ENCODE peak calls at places on chromosome 3, in ten cellular contexts. One of them, this sample, is unnamed.

GRCh38 chr3:46228259-46229222 is 13.7 kb upstream of the CCR3 start:
- DNase-seq in heart left ventricle: no peak
- DNase-seq in stimulated activated CD4-positive, alpha-beta T cell treated with anti-CD3 and anti-CD28 coated beads, Interleukin-12 subunit alpha, Interleukin-12 subunit beta, amount 100 ng/mL, for 4 hours: no peak
- DNase-seq in fibroblast of lung: peak
- DNase-seq in bronchial epithelial cell: peak
- DNase-seq in NCI-H774: no peak
- DNase-seq in epithelial cell of esophagus: peak
- DNase-seq in amniotic epithelial cell: peak
- DNase-seq in activated CD4-positive, alpha-beta T cell treated with anti-CD3 and anti-CD28 coated beads for 4 hours: no peak
- DNase-seq in AG08395: peak
- DNase-seq in this sample: no peak

GRCh38 chr3:46113608-46114007 is 86.3 kb upstream of the XCR1 start:
- DNase-seq in AG08395: no peak
- DNase-seq in heart left ventricle: no peak
- DNase-seq in activated CD4-positive, alpha-beta T cell treated with anti-CD3 and anti-CD28 coated beads for 4 hours: no peak
- DNase-seq in bronchial epithelial cell: no peak
- DNase-seq in stimulated activated CD4-positive, alpha-beta T cell treated with anti-CD3 and anti-CD28 coated beads, Interleukin-12 subunit alpha, Interleukin-12 subunit beta, amount 100 ng/mL, for 4 hours: no peak
- DNase-seq in amniotic epithelial cell: no peak
- DNase-seq in epithelial cell of esophagus: peak
- DNase-seq in NCI-H774: no peak
- DNase-seq in fibroblast of lung: no peak
- DNase-seq in this sample: no peak

GRCh38 chr3:49422379-49423248 is at the start of gene AMT:
- DNase-seq in amniotic epithelial cell: peak
- DNase-seq in activated CD4-positive, alpha-beta T cell treated with anti-CD3 and anti-CD28 coated beads for 4 hours: no peak
- DNase-seq in heart left ventricle: peak
- DNase-seq in bronchial epithelial cell: no peak
- DNase-seq in AG08395: no peak
- DNase-seq in epithelial cell of esophagus: no peak
- DNase-seq in NCI-H774: no peak
- DNase-seq in stimulated activated CD4-positive, alpha-beta T cell treated with anti-CD3 and anti-CD28 coated beads, Interleukin-12 subunit alpha, Interleukin-12 subunit beta, amount 100 ng/mL, for 4 hours: no peak
- DNase-seq in fibroblast of lung: no peak
- DNase-seq in this sample: peak

GRCh38 chr3:196150481-196150880 is 60.7 kb downstream of the ZDHHC19 start:
- DNase-seq in stimulated activated CD4-positive, alpha-beta T cell treated with anti-CD3 and anti-CD28 coated beads, Interleukin-12 subunit alpha, Interleukin-12 subunit beta, amount 100 ng/mL, for 4 hours: no peak
- DNase-seq in fibroblast of lung: no peak
- DNase-seq in amniotic epithelial cell: no peak
- DNase-seq in AG08395: no peak
- DNase-seq in activated CD4-positive, alpha-beta T cell treated with anti-CD3 and anti-CD28 coated beads for 4 hours: no peak
- DNase-seq in NCI-H774: peak
- DNase-seq in bronchial epithelial cell: no peak
- DNase-seq in epithelial cell of esophagus: no peak
- DNase-seq in heart left ventricle: no peak
- DNase-seq in this sample: no peak

GRCh38 chr3:115989927-115990326 is 366.6 kb downstream of the GAP43 start:
- DNase-seq in activated CD4-positive, alpha-beta T cell treated with anti-CD3 and anti-CD28 coated beads for 4 hours: no peak
- DNase-seq in heart left ventricle: no peak
- DNase-seq in epithelial cell of esophagus: peak
- DNase-seq in amniotic epithelial cell: peak
- DNase-seq in fibroblast of lung: peak
- DNase-seq in AG08395: peak
- DNase-seq in stimulated activated CD4-positive, alpha-beta T cell treated with anti-CD3 and anti-CD28 coated beads, Interleukin-12 subunit alpha, Interleukin-12 subunit beta, amount 100 ng/mL, for 4 hours: no peak
- DNase-seq in bronchial epithelial cell: peak
- DNase-seq in NCI-H774: no peak
- DNase-seq in this sample: no peak

GRCh38 chr3:171896341-171896740 is 53.2 kb downstream of the TMEM212 start:
- DNase-seq in heart left ventricle: no peak
- DNase-seq in AG08395: no peak
- DNase-seq in stimulated activated CD4-positive, alpha-beta T cell treated with anti-CD3 and anti-CD28 coated beads, Interleukin-12 subunit alpha, Interleukin-12 subunit beta, amount 100 ng/mL, for 4 hours: no peak
- DNase-seq in activated CD4-positive, alpha-beta T cell treated with anti-CD3 and anti-CD28 coated beads for 4 hours: no peak
- DNase-seq in NCI-H774: no peak
- DNase-seq in amniotic epithelial cell: no peak
- DNase-seq in fibroblast of lung: no peak
- DNase-seq in bronchial epithelial cell: no peak
- DNase-seq in epithelial cell of esophagus: no peak
- DNase-seq in this sample: no peak

GRCh38 chr3:179801263-179801662 is 148.4 kb downstream of the USP13 start:
- DNase-seq in fibroblast of lung: peak
- DNase-seq in epithelial cell of esophagus: peak
- DNase-seq in amniotic epithelial cell: peak
- DNase-seq in stimulated activated CD4-positive, alpha-beta T cell treated with anti-CD3 and anti-CD28 coated beads, Interleukin-12 subunit alpha, Interleukin-12 subunit beta, amount 100 ng/mL, for 4 hours: no peak
- DNase-seq in heart left ventricle: no peak
- DNase-seq in activated CD4-positive, alpha-beta T cell treated with anti-CD3 and anti-CD28 coated beads for 4 hours: no peak
- DNase-seq in AG08395: peak
- DNase-seq in bronchial epithelial cell: peak
- DNase-seq in NCI-H774: no peak
- DNase-seq in this sample: no peak

GRCh38 chr3:190323241-190323617 is 983 bp upstream of the CLDN1 start:
- DNase-seq in heart left ventricle: no peak
- DNase-seq in activated CD4-positive, alpha-beta T cell treated with anti-CD3 and anti-CD28 coated beads for 4 hours: no peak
- DNase-seq in epithelial cell of esophagus: peak
- DNase-seq in fibroblast of lung: no peak
- DNase-seq in AG08395: no peak
- DNase-seq in NCI-H774: no peak
- DNase-seq in amniotic epithelial cell: peak
- DNase-seq in bronchial epithelial cell: peak
- DNase-seq in stimulated activated CD4-positive, alpha-beta T cell treated with anti-CD3 and anti-CD28 coated beads, Interleukin-12 subunit alpha, Interleukin-12 subunit beta, amount 100 ng/mL, for 4 hours: no peak
- DNase-seq in this sample: peak

GRCh38 chr3:49093853-49094767 is at the start of gene QRICH1:
- DNase-seq in stimulated activated CD4-positive, alpha-beta T cell treated with anti-CD3 and anti-CD28 coated beads, Interleukin-12 subunit alpha, Interleukin-12 subunit beta, amount 100 ng/mL, for 4 hours: peak
- DNase-seq in NCI-H774: peak
- DNase-seq in AG08395: peak
- DNase-seq in amniotic epithelial cell: peak
- DNase-seq in fibroblast of lung: peak
- DNase-seq in heart left ventricle: peak
- DNase-seq in activated CD4-positive, alpha-beta T cell treated with anti-CD3 and anti-CD28 coated beads for 4 hours: peak
- DNase-seq in bronchial epithelial cell: peak
- DNase-seq in epithelial cell of esophagus: peak
- DNase-seq in this sample: peak

GRCh38 chr3:160801386-160802118 is 45.5 kb downstream of the PPM1L start:
- DNase-seq in epithelial cell of esophagus: peak
- DNase-seq in fibroblast of lung: peak
- DNase-seq in stimulated activated CD4-positive, alpha-beta T cell treated with anti-CD3 and anti-CD28 coated beads, Interleukin-12 subunit alpha, Interleukin-12 subunit beta, amount 100 ng/mL, for 4 hours: no peak
- DNase-seq in activated CD4-positive, alpha-beta T cell treated with anti-CD3 and anti-CD28 coated beads for 4 hours: no peak
- DNase-seq in bronchial epithelial cell: peak
- DNase-seq in heart left ventricle: peak
- DNase-seq in amniotic epithelial cell: peak
- DNase-seq in AG08395: peak
- DNase-seq in NCI-H774: no peak
- DNase-seq in this sample: no peak

GRCh38 chr3:12842469-12842868 is 1.1 kb upstream of the RPL32 start:
- DNase-seq in NCI-H774: no peak
- DNase-seq in activated CD4-positive, alpha-beta T cell treated with anti-CD3 and anti-CD28 coated beads for 4 hours: no peak
- DNase-seq in heart left ventricle: no peak
- DNase-seq in epithelial cell of esophagus: no peak
- DNase-seq in stimulated activated CD4-positive, alpha-beta T cell treated with anti-CD3 and anti-CD28 coated beads, Interleukin-12 subunit alpha, Interleukin-12 subunit beta, amount 100 ng/mL, for 4 hours: no peak
- DNase-seq in bronchial epithelial cell: no peak
- DNase-seq in AG08395: no peak
- DNase-seq in fibroblast of lung: no peak
- DNase-seq in amniotic epithelial cell: no peak
- DNase-seq in this sample: no peak

GRCh38 chr3:183253961-183254815 is 1.1 kb downstream of the B3GNT5 start:
- DNase-seq in fibroblast of lung: no peak
- DNase-seq in bronchial epithelial cell: no peak
- DNase-seq in stimulated activated CD4-positive, alpha-beta T cell treated with anti-CD3 and anti-CD28 coated beads, Interleukin-12 subunit alpha, Interleukin-12 subunit beta, amount 100 ng/mL, for 4 hours: peak
- DNase-seq in NCI-H774: peak
- DNase-seq in activated CD4-positive, alpha-beta T cell treated with anti-CD3 and anti-CD28 coated beads for 4 hours: peak
- DNase-seq in epithelial cell of esophagus: no peak
- DNase-seq in heart left ventricle: peak
- DNase-seq in AG08395: no peak
- DNase-seq in amniotic epithelial cell: peak
- DNase-seq in this sample: peak

GRCh38 chr3:69203631-69204314 is 81.4 kb upstream of the LMOD3 start:
- DNase-seq in epithelial cell of esophagus: peak
- DNase-seq in fibroblast of lung: no peak
- DNase-seq in amniotic epithelial cell: no peak
- DNase-seq in AG08395: no peak
- DNase-seq in NCI-H774: no peak
- DNase-seq in stimulated activated CD4-positive, alpha-beta T cell treated with anti-CD3 and anti-CD28 coated beads, Interleukin-12 subunit alpha, Interleukin-12 subunit beta, amount 100 ng/mL, for 4 hours: no peak
- DNase-seq in activated CD4-positive, alpha-beta T cell treated with anti-CD3 and anti-CD28 coated beads for 4 hours: no peak
- DNase-seq in heart left ventricle: no peak
- DNase-seq in bronchial epithelial cell: peak
- DNase-seq in this sample: no peak

GRCh38 chr3:121481116-121481895 is 64.5 kb downstream of the POLQ start:
- DNase-seq in bronchial epithelial cell: peak
- DNase-seq in NCI-H774: no peak
- DNase-seq in activated CD4-positive, alpha-beta T cell treated with anti-CD3 and anti-CD28 coated beads for 4 hours: no peak
- DNase-seq in stimulated activated CD4-positive, alpha-beta T cell treated with anti-CD3 and anti-CD28 coated beads, Interleukin-12 subunit alpha, Interleukin-12 subunit beta, amount 100 ng/mL, for 4 hours: no peak
- DNase-seq in epithelial cell of esophagus: peak
- DNase-seq in AG08395: peak
- DNase-seq in fibroblast of lung: peak
- DNase-seq in amniotic epithelial cell: no peak
- DNase-seq in heart left ventricle: no peak
- DNase-seq in this sample: no peak

GRCh38 chr3:146184616-146185015 is 23.6 kb upstream of the PLOD2 start:
- DNase-seq in amniotic epithelial cell: peak
- DNase-seq in epithelial cell of esophagus: peak
- DNase-seq in fibroblast of lung: peak
- DNase-seq in heart left ventricle: no peak
- DNase-seq in NCI-H774: peak
- DNase-seq in activated CD4-positive, alpha-beta T cell treated with anti-CD3 and anti-CD28 coated beads for 4 hours: no peak
- DNase-seq in stimulated activated CD4-positive, alpha-beta T cell treated with anti-CD3 and anti-CD28 coated beads, Interleukin-12 subunit alpha, Interleukin-12 subunit beta, amount 100 ng/mL, for 4 hours: no peak
- DNase-seq in AG08395: no peak
- DNase-seq in bronchial epithelial cell: peak
- DNase-seq in this sample: no peak

GRCh38 chr3:72247645-72248388 is 462.9 kb upstream of the PROK2 start:
- DNase-seq in NCI-H774: no peak
- DNase-seq in heart left ventricle: no peak
- DNase-seq in AG08395: no peak
- DNase-seq in bronchial epithelial cell: no peak
- DNase-seq in activated CD4-positive, alpha-beta T cell treated with anti-CD3 and anti-CD28 coated beads for 4 hours: no peak
- DNase-seq in fibroblast of lung: no peak
- DNase-seq in stimulated activated CD4-positive, alpha-beta T cell treated with anti-CD3 and anti-CD28 coated beads, Interleukin-12 subunit alpha, Interleukin-12 subunit beta, amount 100 ng/mL, for 4 hours: no peak
- DNase-seq in epithelial cell of esophagus: no peak
- DNase-seq in amniotic epithelial cell: no peak
- DNase-seq in this sample: no peak

GRCh38 chr3:111484666-111485065 is 57.3 kb upstream of the CD96 start:
- DNase-seq in heart left ventricle: no peak
- DNase-seq in epithelial cell of esophagus: no peak
- DNase-seq in NCI-H774: no peak
- DNase-seq in AG08395: no peak
- DNase-seq in activated CD4-positive, alpha-beta T cell treated with anti-CD3 and anti-CD28 coated beads for 4 hours: no peak
- DNase-seq in bronchial epithelial cell: no peak
- DNase-seq in amniotic epithelial cell: peak
- DNase-seq in fibroblast of lung: peak
- DNase-seq in stimulated activated CD4-positive, alpha-beta T cell treated with anti-CD3 and anti-CD28 coated beads, Interleukin-12 subunit alpha, Interleukin-12 subunit beta, amount 100 ng/mL, for 4 hours: no peak
- DNase-seq in this sample: no peak

GRCh38 chr3:183156266-183156665 is 6.3 kb downstream of the LAMP3 start:
- DNase-seq in amniotic epithelial cell: no peak
- DNase-seq in AG08395: no peak
- DNase-seq in NCI-H774: no peak
- DNase-seq in heart left ventricle: no peak
- DNase-seq in epithelial cell of esophagus: no peak
- DNase-seq in activated CD4-positive, alpha-beta T cell treated with anti-CD3 and anti-CD28 coated beads for 4 hours: no peak
- DNase-seq in stimulated activated CD4-positive, alpha-beta T cell treated with anti-CD3 and anti-CD28 coated beads, Interleukin-12 subunit alpha, Interleukin-12 subunit beta, amount 100 ng/mL, for 4 hours: no peak
- DNase-seq in fibroblast of lung: no peak
- DNase-seq in bronchial epithelial cell: no peak
- DNase-seq in this sample: no peak

GRCh38 chr3:31775383-31775782 is 205.7 kb downstream of the OSBPL10 start:
- DNase-seq in fibroblast of lung: no peak
- DNase-seq in AG08395: no peak
- DNase-seq in epithelial cell of esophagus: no peak
- DNase-seq in heart left ventricle: no peak
- DNase-seq in stimulated activated CD4-positive, alpha-beta T cell treated with anti-CD3 and anti-CD28 coated beads, Interleukin-12 subunit alpha, Interleukin-12 subunit beta, amount 100 ng/mL, for 4 hours: no peak
- DNase-seq in amniotic epithelial cell: no peak
- DNase-seq in NCI-H774: no peak
- DNase-seq in bronchial epithelial cell: no peak
- DNase-seq in activated CD4-positive, alpha-beta T cell treated with anti-CD3 and anti-CD28 coated beads for 4 hours: no peak
- DNase-seq in this sample: no peak

GRCh38 chr3:57960174-57960505 is 48.1 kb upstream of the FLNB start:
- DNase-seq in AG08395: no peak
- DNase-seq in amniotic epithelial cell: no peak
- DNase-seq in bronchial epithelial cell: no peak
- DNase-seq in NCI-H774: no peak
- DNase-seq in fibroblast of lung: no peak
- DNase-seq in heart left ventricle: no peak
- DNase-seq in activated CD4-positive, alpha-beta T cell treated with anti-CD3 and anti-CD28 coated beads for 4 hours: no peak
- DNase-seq in stimulated activated CD4-positive, alpha-beta T cell treated with anti-CD3 and anti-CD28 coated beads, Interleukin-12 subunit alpha, Interleukin-12 subunit beta, amount 100 ng/mL, for 4 hours: no peak
- DNase-seq in epithelial cell of esophagus: no peak
- DNase-seq in this sample: no peak

GRCh38 chr3:188202358-188203138 is 48.6 kb downstream of the LPP start:
- DNase-seq in fibroblast of lung: no peak
- DNase-seq in amniotic epithelial cell: no peak
- DNase-seq in AG08395: no peak
- DNase-seq in stimulated activated CD4-positive, alpha-beta T cell treated with anti-CD3 and anti-CD28 coated beads, Interleukin-12 subunit alpha, Interleukin-12 subunit beta, amount 100 ng/mL, for 4 hours: no peak
- DNase-seq in bronchial epithelial cell: no peak
- DNase-seq in activated CD4-positive, alpha-beta T cell treated with anti-CD3 and anti-CD28 coated beads for 4 hours: no peak
- DNase-seq in epithelial cell of esophagus: no peak
- DNase-seq in heart left ventricle: no peak
- DNase-seq in NCI-H774: no peak
- DNase-seq in this sample: no peak

GRCh38 chr3:52784021-52784621 is 6.7 kb downstream of the ITIH1 start:
- DNase-seq in amniotic epithelial cell: no peak
- DNase-seq in stimulated activated CD4-positive, alpha-beta T cell treated with anti-CD3 and anti-CD28 coated beads, Interleukin-12 subunit alpha, Interleukin-12 subunit beta, amount 100 ng/mL, for 4 hours: no peak
- DNase-seq in activated CD4-positive, alpha-beta T cell treated with anti-CD3 and anti-CD28 coated beads for 4 hours: no peak
- DNase-seq in bronchial epithelial cell: no peak
- DNase-seq in heart left ventricle: no peak
- DNase-seq in NCI-H774: no peak
- DNase-seq in AG08395: no peak
- DNase-seq in fibroblast of lung: no peak
- DNase-seq in epithelial cell of esophagus: no peak
- DNase-seq in this sample: no peak

GRCh38 chr3:52089691-52090090 is 33.3 kb upstream of the DUSP7 start:
- DNase-seq in heart left ventricle: no peak
- DNase-seq in amniotic epithelial cell: no peak
- DNase-seq in epithelial cell of esophagus: no peak
- DNase-seq in bronchial epithelial cell: no peak
- DNase-seq in NCI-H774: no peak
- DNase-seq in activated CD4-positive, alpha-beta T cell treated with anti-CD3 and anti-CD28 coated beads for 4 hours: no peak
- DNase-seq in AG08395: no peak
- DNase-seq in stimulated activated CD4-positive, alpha-beta T cell treated with anti-CD3 and anti-CD28 coated beads, Interleukin-12 subunit alpha, Interleukin-12 subunit beta, amount 100 ng/mL, for 4 hours: no peak
- DNase-seq in fibroblast of lung: no peak
- DNase-seq in this sample: peak

GRCh38 chr3:159726231-159726964 is 262.2 kb upstream of the IL12A start:
- DNase-seq in fibroblast of lung: no peak
- DNase-seq in epithelial cell of esophagus: peak
- DNase-seq in amniotic epithelial cell: peak
- DNase-seq in stimulated activated CD4-positive, alpha-beta T cell treated with anti-CD3 and anti-CD28 coated beads, Interleukin-12 subunit alpha, Interleukin-12 subunit beta, amount 100 ng/mL, for 4 hours: no peak
- DNase-seq in AG08395: peak
- DNase-seq in bronchial epithelial cell: peak
- DNase-seq in NCI-H774: no peak
- DNase-seq in heart left ventricle: no peak
- DNase-seq in activated CD4-positive, alpha-beta T cell treated with anti-CD3 and anti-CD28 coated beads for 4 hours: no peak
- DNase-seq in this sample: no peak

GRCh38 chr3:119557874-119558264 is 1.5 kb downstream of the CD80 start:
- DNase-seq in epithelial cell of esophagus: no peak
- DNase-seq in activated CD4-positive, alpha-beta T cell treated with anti-CD3 and anti-CD28 coated beads for 4 hours: peak
- DNase-seq in fibroblast of lung: no peak
- DNase-seq in amniotic epithelial cell: no peak
- DNase-seq in heart left ventricle: no peak
- DNase-seq in stimulated activated CD4-positive, alpha-beta T cell treated with anti-CD3 and anti-CD28 coated beads, Interleukin-12 subunit alpha, Interleukin-12 subunit beta, amount 100 ng/mL, for 4 hours: no peak
- DNase-seq in bronchial epithelial cell: no peak
- DNase-seq in NCI-H774: no peak
- DNase-seq in AG08395: no peak
- DNase-seq in this sample: no peak

GRCh38 chr3:108393128-108393900 is 97.0 kb downstream of the HHLA2 start:
- DNase-seq in AG08395: no peak
- DNase-seq in amniotic epithelial cell: no peak
- DNase-seq in fibroblast of lung: no peak
- DNase-seq in heart left ventricle: no peak
- DNase-seq in bronchial epithelial cell: no peak
- DNase-seq in NCI-H774: no peak
- DNase-seq in stimulated activated CD4-positive, alpha-beta T cell treated with anti-CD3 and anti-CD28 coated beads, Interleukin-12 subunit alpha, Interleukin-12 subunit beta, amount 100 ng/mL, for 4 hours: no peak
- DNase-seq in epithelial cell of esophagus: no peak
- DNase-seq in activated CD4-positive, alpha-beta T cell treated with anti-CD3 and anti-CD28 coated beads for 4 hours: no peak
- DNase-seq in this sample: no peak

GRCh38 chr3:163058190-163058854 is 1561.7 kb downstream of the OTOL1 start:
- DNase-seq in bronchial epithelial cell: no peak
- DNase-seq in fibroblast of lung: peak
- DNase-seq in activated CD4-positive, alpha-beta T cell treated with anti-CD3 and anti-CD28 coated beads for 4 hours: no peak
- DNase-seq in stimulated activated CD4-positive, alpha-beta T cell treated with anti-CD3 and anti-CD28 coated beads, Interleukin-12 subunit alpha, Interleukin-12 subunit beta, amount 100 ng/mL, for 4 hours: no peak
- DNase-seq in NCI-H774: no peak
- DNase-seq in AG08395: no peak
- DNase-seq in amniotic epithelial cell: peak
- DNase-seq in epithelial cell of esophagus: no peak
- DNase-seq in heart left ventricle: no peak
- DNase-seq in this sample: peak

GRCh38 chr3:120693439-120694172 is 11.6 kb upstream of the HGD start:
- DNase-seq in epithelial cell of esophagus: peak
- DNase-seq in amniotic epithelial cell: peak
- DNase-seq in AG08395: peak
- DNase-seq in fibroblast of lung: peak
- DNase-seq in NCI-H774: peak
- DNase-seq in heart left ventricle: no peak
- DNase-seq in activated CD4-positive, alpha-beta T cell treated with anti-CD3 and anti-CD28 coated beads for 4 hours: no peak
- DNase-seq in stimulated activated CD4-positive, alpha-beta T cell treated with anti-CD3 and anti-CD28 coated beads, Interleukin-12 subunit alpha, Interleukin-12 subunit beta, amount 100 ng/mL, for 4 hours: no peak
- DNase-seq in bronchial epithelial cell: peak
- DNase-seq in this sample: no peak